ENCODE peak calls at places on chromosomes 6 and 20, in eight cellular contexts. R is stimulated activated CD8-positive, alpha-beta memory T cell treated with anti-CD3 and anti-CD28 coated beads, Interleukin-2, amount 100 ng/mL, for 48 hours; T is HAP-1; H is NCI-H1694; J is activated CD4-positive, CD25-positive, alpha-beta regulatory T cell treated with anti-CD3 and anti-CD28 coated beads, Interleukin-2, amount 50 U/mL, for 72 hours; U is CD4-positive, alpha-beta memory T cell; V is posterior cingulate gyrus; P is mucosa of gallbladder. W is an unnamed sample.

GRCh38 chr6:149909701-149910470 is 12.0 kb upstream of the RAET1E start:
- DNase-seq in R (no peak), T (no peak), H (no peak), J (no peak), U (no peak), V (no peak), P (no peak), W (no peak)

GRCh38 chr6:89503641-89504040 is 70.7 kb downstream of the ANKRD6 start:
- DNase-seq in R (no peak), T (no peak), H (no peak), J (no peak), U (no peak), V (no peak), P (no peak), W (no peak)

GRCh38 chr6:56350857-56351256 is 103.5 kb upstream of the COL21A1 start:
- DNase-seq in R (no peak), T (no peak), H (no peak), J (no peak), U (no peak), V (no peak), P (no peak), W (no peak)

GRCh38 chr6:133774356-133774755 is 114.6 kb upstream of the TCF21 start:
- DNase-seq in R (no peak), T (no peak), H (no peak), J (no peak), U (no peak), V (no peak), P (no peak), W (no peak)

GRCh38 chr6:149235130-149235561 is 82.4 kb upstream of the TAB2 start:
- DNase-seq in R (no peak), T (peak; percentile 69), H (no peak), J (no peak), U (no peak), V (no peak), P (peak; percentile 43), W (no peak)

GRCh38 chr6:1267057-1267732 is 44.7 kb upstream of the FOXQ1 start:
- DNase-seq in R (no peak), T (no peak), H (no peak), J (no peak), U (no peak), V (no peak), P (no peak), W (no peak)

GRCh38 chr6:81722503-81723223 is 29.8 kb downstream of the TENT5A start:
- DNase-seq in R (no peak), T (no peak), H (no peak), J (no peak), U (no peak), V (no peak), P (no peak), W (no peak)

GRCh38 chr20:49384437-49385434 is 97.7 kb downstream of the KCNB1 start:
- DNase-seq in R (peak; percentile 61), T (peak; percentile 94), H (peak; percentile 90), J (peak; percentile 69), U (peak; percentile 36), V (peak; percentile 97), P (peak; percentile 64), W (no peak)

GRCh38 chr6:56897789-56898509 is 57.0 kb upstream of the BEND6 start:
- DNase-seq in R (no peak), T (no peak), H (no peak), J (no peak), U (no peak), V (no peak), P (no peak), W (no peak)

GRCh38 chr6:114740547-114740946 is 397.7 kb upstream of the HS3ST5 start:
- DNase-seq in R (no peak), T (no peak), H (no peak), J (no peak), U (no peak), V (no peak), P (no peak), W (no peak)

GRCh38 chr6:132253211-132253610 is 148.1 kb downstream of the MOXD1 start:
- DNase-seq in R (no peak), T (no peak), H (no peak), J (no peak), U (no peak), V (no peak), P (no peak), W (no peak)

GRCh38 chr6:155313602-155314091 is 637 bp downstream of the TFB1M start:
- DNase-seq in R (no peak), T (peak; percentile 62), H (no peak), J (no peak), U (no peak), V (no peak), P (no peak), W (no peak)

GRCh38 chr6:147933201-147933600 is 409.4 kb upstream of the SASH1 start:
- DNase-seq in R (no peak), T (no peak), H (no peak), J (no peak), U (no peak), V (no peak), P (no peak), W (no peak)

GRCh38 chr6:31727717-31728671 is 1.1 kb downstream of the DDAH2 start:
- DNase-seq in R (no peak), T (no peak), H (no peak), J (no peak), U (no peak), V (peak; percentile 81), P (no peak), W (no peak)

W was measured in cerebellar nuclear complex.